ENCODE peak calls at places on chromosomes 16 and 17, in seven cellular contexts. H is HT-29; A is AG09319; X is psoas muscle; F is EL; Z is neural progenitor cell; C is activated CD4-positive, alpha-beta T cell treated with anti-CD3 and anti-CD28 coated beads, Interleukin-2, amount 50 U/mL, for 1 hour. T is an unnamed sample.

GRCh38 chr17:35127751-35128514 is 6.5 kb downstream of the FNDC8 start:
- DNase-seq in H (no peak), A (peak), X (no peak), F (peak), Z (no peak), C (no peak), T (no peak)

GRCh38 chr17:82611140-82612058 is 36.8 kb downstream of the WDR45B start:
- DNase-seq in H (no peak), A (no peak), X (peak), F (no peak), Z (no peak), C (no peak), T (no peak)

GRCh38 chr17:45782889-45783592 is 1.1 kb upstream of the CRHR1 start:
- DNase-seq in H (no peak), A (no peak), X (peak), F (no peak), Z (peak), C (peak), T (no peak)

GRCh38 chr16:5488581-5488980 is 391.0 kb upstream of the EEF2KMT start:
- DNase-seq in H (no peak), A (no peak), X (no peak), F (no peak), Z (no peak), C (no peak), T (no peak)

GRCh38 chr17:81865358-81865732 is 5.0 kb upstream of the P4HB start:
- DNase-seq in H (no peak), A (no peak), X (no peak), F (no peak), Z (no peak), C (no peak), T (no peak)

GRCh38 chr16:11390573-11391495 is 45.6 kb downstream of the RMI2 start:
- DNase-seq in H (no peak), A (no peak), X (no peak), F (no peak), Z (peak), C (no peak), T (peak)

GRCh38 chr16:70777973-70778406 is 23.0 kb downstream of the VAC14 start:
- DNase-seq in H (no peak), A (no peak), X (no peak), F (peak), Z (no peak), C (no peak), T (no peak)

GRCh38 chr17:78454346-78454745 is 75.9 kb downstream of the PGS1 start:
- DNase-seq in H (no peak), A (no peak), X (no peak), F (no peak), Z (no peak), C (no peak), T (no peak)

GRCh38 chr17:80175411-80175810 is 5.6 kb downstream of the CARD14 start:
- DNase-seq in H (peak), A (no peak), X (no peak), F (peak), Z (peak), C (no peak), T (no peak)

GRCh38 chr16:89442990-89443726 is 47.2 kb downstream of the ANKRD11 start:
- DNase-seq in H (peak), A (peak), X (peak), F (peak), Z (no peak), C (no peak), T (no peak)

GRCh38 chr16:71885261-71885650 is 1.3 kb upstream of the ZNF821 start:
- DNase-seq in H (peak), A (no peak), X (no peak), F (no peak), Z (no peak), C (no peak), T (no peak)

GRCh38 chr16:14071576-14072271 is 605 bp downstream of the MRTFB start:
- DNase-seq in H (peak), A (no peak), X (no peak), F (no peak), Z (peak), C (peak), T (no peak)

GRCh38 chr17:73255671-73256181 is 6.0 kb downstream of the CPSF4L start:
- DNase-seq in H (peak), A (no peak), X (peak), F (peak), Z (peak), C (peak), T (peak)

GRCh38 chr16:47939690-47940089 is 216.1 kb downstream of the ABCC12 start:
- DNase-seq in H (no peak), A (no peak), X (no peak), F (no peak), Z (no peak), C (no peak), T (no peak)

GRCh38 chr17:68910256-68910705 is 44.9 kb downstream of the ABCA8 start:
- DNase-seq in H (no peak), A (no peak), X (peak), F (peak), Z (peak), C (no peak), T (no peak)

GRCh38 chr16:3482659-3483241 is 12.5 kb downstream of the C16orf90 start:
- DNase-seq in H (no peak), A (no peak), X (no peak), F (no peak), Z (no peak), C (no peak), T (peak)

GRCh38 chr16:15493416-15494181 is 59.2 kb downstream of the BMERB1 start:
- DNase-seq in H (no peak), A (peak), X (no peak), F (peak), Z (no peak), C (no peak), T (no peak)

GRCh38 chr16:49586466-49586865 is 212.9 kb downstream of the C16orf78 start:
- DNase-seq in H (no peak), A (no peak), X (no peak), F (no peak), Z (no peak), C (no peak), T (no peak)

GRCh38 chr17:1711804-1712203 is 1.6 kb upstream of the TLCD2 start:
- DNase-seq in H (no peak), A (no peak), X (no peak), F (no peak), Z (no peak), C (no peak), T (no peak)

GRCh38 chr16:86924537-86924936 is 346.2 kb downstream of the FOXL1 start:
- DNase-seq in H (no peak), A (peak), X (no peak), F (peak), Z (no peak), C (no peak), T (no peak)

GRCh38 chr16:27475561-27475960 is 73.6 kb downstream of the IL21R start:
- DNase-seq in H (no peak), A (peak), X (no peak), F (peak), Z (no peak), C (no peak), T (no peak)

GRCh38 chr17:81599719-81600486 is 37.0 kb downstream of the NPLOC4 start:
- DNase-seq in H (no peak), A (no peak), X (no peak), F (peak), Z (no peak), C (no peak), T (no peak)

GRCh38 chr16:3754772-3755171 is 37.4 kb upstream of the TRAP1 start:
- DNase-seq in H (no peak), A (no peak), X (no peak), F (no peak), Z (no peak), C (no peak), T (no peak)

GRCh38 chr16:65519402-65519801 is 397.5 kb upstream of the CDH11 start:
- DNase-seq in H (no peak), A (no peak), X (no peak), F (no peak), Z (no peak), C (no peak), T (no peak)

GRCh38 chr17:79041041-79041570 is 17.1 kb downstream of the C1QTNF1 start:
- DNase-seq in H (no peak), A (no peak), X (no peak), F (no peak), Z (no peak), C (no peak), T (no peak)

GRCh38 chr17:30278032-30278431 is 13.7 kb downstream of the BLMH start:
- DNase-seq in H (peak), A (peak), X (no peak), F (peak), Z (peak), C (no peak), T (no peak)

GRCh38 chr17:18248300-18248731 is 10.2 kb downstream of the FLII start:
- DNase-seq in H (peak), A (no peak), X (peak), F (peak), Z (peak), C (peak), T (peak)

GRCh38 chr17:37530420-37530819 is 40.7 kb downstream of the DUSP14 start:
- DNase-seq in H (no peak), A (no peak), X (no peak), F (peak), Z (no peak), C (no peak), T (no peak)

GRCh38 chr17:82060001-82060380 is 5.6 kb downstream of the DUS1L start:
- DNase-seq in H (no peak), A (no peak), X (peak), F (no peak), Z (no peak), C (no peak), T (no peak)

GRCh38 chr16:85986931-85987749 is 88.2 kb downstream of the IRF8 start:
- DNase-seq in H (no peak), A (no peak), X (no peak), F (no peak), Z (peak), C (peak), T (no peak)

GRCh38 chr17:65515512-65515911 is 45.9 kb downstream of the AXIN2 start:
- DNase-seq in H (no peak), A (no peak), X (no peak), F (no peak), Z (no peak), C (no peak), T (no peak)

GRCh38 chr16:9603316-9603715 is 511.9 kb downstream of the HAPSTR1 start:
- DNase-seq in H (no peak), A (no peak), X (no peak), F (no peak), Z (no peak), C (no peak), T (no peak)

GRCh38 chr17:61411944-61412859 is 12.6 kb downstream of the TBX2 start:
- DNase-seq in H (peak), A (peak), X (peak), F (peak), Z (peak), C (peak), T (peak)

GRCh38 chr16:69405757-69406156 is 18.7 kb upstream of the CYB5B start:
- DNase-seq in H (no peak), A (no peak), X (no peak), F (no peak), Z (no peak), C (no peak), T (no peak)

GRCh38 chr17:82258555-82258954 is 14.9 kb downstream of the CSNK1D start:
- DNase-seq in H (no peak), A (no peak), X (no peak), F (no peak), Z (no peak), C (no peak), T (no peak)

GRCh38 chr17:7047566-7047965 is 3.7 kb upstream of the SLC16A11 start:
- DNase-seq in H (no peak), A (no peak), X (no peak), F (no peak), Z (no peak), C (no peak), T (no peak)

GRCh38 chr17:36608794-36609497 is 7.6 kb downstream of the MRM1 start:
- DNase-seq in H (peak), A (no peak), X (peak), F (peak), Z (peak), C (no peak), T (no peak)

GRCh38 chr16:89094252-89094901 is 725 bp downstream of the ACSF3 start:
- DNase-seq in H (no peak), A (no peak), X (no peak), F (peak), Z (peak), C (peak), T (no peak)

GRCh38 chr16:81752225-81752875 is 26.7 kb upstream of the PLCG2 start:
- DNase-seq in H (peak), A (no peak), X (peak), F (peak), Z (no peak), C (no peak), T (peak)

T was measured in B cell.